ENCODE peak calls at places on chromosome 9, in six cellular contexts. N is HCT116, O is mesothelial cell of epicardium, C is A549, X is GF-D8, H is frontal cortex. E is an unnamed sample.

GRCh38 chr9:125574136-125574877 is 132.7 kb downstream of the MAPKAP1 start:
- DNase-seq in C (no peak), X (no peak), O (no peak), H (no peak), N (no peak), E (no peak)

GRCh38 chr9:131774636-131775035 is 34.8 kb upstream of the RAPGEF1 start:
- DNase-seq in X (no peak), O (no peak), H (no peak), N (no peak), C (no peak), E (no peak)

GRCh38 chr9:110947645-110948044 is 90.6 kb downstream of the LPAR1 start:
- DNase-seq in X (no peak), O (no peak), H (no peak), N (no peak), C (no peak), E (no peak)

GRCh38 chr9:98502311-98502975 is 206.3 kb downstream of the GABBR2 start:
- DNase-seq in X (no peak), C (no peak), O (no peak), H (no peak), N (no peak), E (no peak)

GRCh38 chr9:106588601-106589000 is 274.4 kb upstream of the ZNF462 start:
- DNase-seq in O (no peak), X (no peak), H (no peak), C (no peak), N (peak), E (peak)

GRCh38 chr9:130327781-130328348 is 62.3 kb downstream of the HMCN2 start:
- DNase-seq in X (no peak), C (no peak), N (no peak), O (no peak), H (no peak), E (no peak)

GRCh38 chr9:99433555-99433954 is 211.5 kb downstream of the SEC61B start:
- DNase-seq in X (no peak), C (peak), O (no peak), H (no peak), N (peak), E (peak)

GRCh38 chr9:32424616-32425015 is 40.2 kb downstream of the ACO1 start:
- DNase-seq in X (no peak), O (no peak), N (no peak), C (no peak), H (no peak), E (no peak)

GRCh38 chr9:126411948-126412284 is 85.3 kb downstream of the MVB12B start:
- DNase-seq in O (no peak), C (no peak), N (no peak), H (no peak), X (no peak), E (no peak)

GRCh38 chr9:134637241-134637640 is 4.4 kb upstream of the COL5A1 start:
- DNase-seq in H (no peak), C (no peak), X (no peak), N (no peak), O (no peak), E (no peak)

GRCh38 chr9:15982182-15982581 is 429.3 kb downstream of the CCDC171 start:
- DNase-seq in N (no peak), C (no peak), H (no peak), X (no peak), O (no peak), E (no peak)

GRCh38 chr9:134458111-134458845 is 132.0 kb downstream of the RXRA start:
- DNase-seq in C (no peak), X (no peak), N (no peak), O (no peak), H (no peak), E (no peak)

GRCh38 chr9:128903871-128904371 is 16.9 kb upstream of the PHYHD1 start:
- DNase-seq in X (no peak), N (no peak), C (no peak), H (no peak), O (no peak), E (no peak)

GRCh38 chr9:87080512-87081225 is 133.4 kb upstream of the GAS1 start:
- DNase-seq in O (no peak), N (no peak), C (peak), H (no peak), X (no peak), E (no peak)

GRCh38 chr9:95313010-95313498 is 4.5 kb downstream of the FANCC start:
- DNase-seq in O (peak), X (peak), H (peak), N (peak), C (peak), E (peak)

GRCh38 chr9:6024035-6024554 is 8.7 kb upstream of the RANBP6 start:
- DNase-seq in X (no peak), N (peak), O (no peak), C (peak), H (no peak), E (no peak)

GRCh38 chr9:79312686-79313421 is 258.9 kb upstream of the TLE4 start:
- DNase-seq in C (no peak), H (no peak), N (no peak), O (no peak), X (no peak), E (no peak)

GRCh38 chr9:98995059-98995665 is 51.5 kb downstream of the COL15A1 start:
- DNase-seq in X (no peak), N (no peak), O (no peak), C (no peak), H (no peak), E (no peak)

GRCh38 chr9:124629600-124629999 is 122.4 kb upstream of the NR5A1 start:
- DNase-seq in H (no peak), O (no peak), C (no peak), N (no peak), X (no peak), E (no peak)

GRCh38 chr9:99012957-99013512 is 69.3 kb downstream of the COL15A1 start:
- DNase-seq in N (no peak), O (no peak), C (no peak), H (no peak), X (no peak), E (peak)

GRCh38 chr9:81841326-81841725 is 86.9 kb upstream of the SPATA31D4 start:
- DNase-seq in C (no peak), N (no peak), X (no peak), O (no peak), H (no peak), E (no peak)

GRCh38 chr9:86649913-86650312 is 295.7 kb upstream of the TUT7 start:
- DNase-seq in H (no peak), X (no peak), N (no peak), O (no peak), C (no peak), E (no peak)

GRCh38 chr9:2816476-2817141 is 27.3 kb downstream of the PUM3 start:
- DNase-seq in C (no peak), O (no peak), H (no peak), N (no peak), X (no peak), E (no peak)

GRCh38 chr9:35734096-35734495 is 1.6 kb downstream of the CREB3 start:
- DNase-seq in H (no peak), X (no peak), C (no peak), O (no peak), N (no peak), E (no peak)

GRCh38 chr9:131167146-131167692 is 41.8 kb downstream of the NUP214 start:
- DNase-seq in X (no peak), O (no peak), H (no peak), N (no peak), C (no peak), E (no peak)

GRCh38 chr9:22469928-22470544 is 23.4 kb downstream of the DMRTA1 start:
- DNase-seq in O (peak), C (peak), N (peak), H (no peak), X (peak), E (peak)

GRCh38 chr9:35353731-35354365 is 136.1 kb upstream of the RUSC2 start:
- DNase-seq in O (no peak), N (no peak), X (no peak), H (no peak), C (no peak), E (no peak)

GRCh38 chr9:87732344-87732743 is 6.4 kb downstream of the CTSL start:
- DNase-seq in O (no peak), H (no peak), N (no peak), C (no peak), X (no peak), E (no peak)

GRCh38 chr9:21252727-21253547 is 13.1 kb upstream of the IFNA14 start:
- DNase-seq in H (peak), N (peak), C (peak), O (no peak), X (peak), E (peak)

GRCh38 chr9:12775373-12775962 is 648 bp downstream of the LURAP1L start:
- DNase-seq in N (no peak), X (no peak), H (no peak), O (peak), C (no peak), E (no peak)

GRCh38 chr9:133477992-133478850 is 678 bp downstream of the SLC2A6 start:
- DNase-seq in O (no peak), N (no peak), X (no peak), H (no peak), C (no peak), E (no peak)

GRCh38 chr9:3367185-3367584 is 158.6 kb downstream of the RFX3 start:
- DNase-seq in N (no peak), X (no peak), O (no peak), H (no peak), C (no peak), E (peak)

GRCh38 chr9:38432922-38433510 is 8.8 kb upstream of the IGFBPL1 start:
- DNase-seq in N (peak), O (no peak), X (no peak), H (no peak), C (peak), E (peak)

GRCh38 chr9:92763721-92764380 is 782 bp downstream of the BICD2 start:
- DNase-seq in N (no peak), O (peak), X (no peak), H (no peak), C (no peak), E (no peak)

GRCh38 chr9:79020266-79020665 is 551.5 kb upstream of the TLE4 start:
- DNase-seq in N (no peak), X (no peak), O (no peak), H (no peak), C (no peak), E (no peak)

GRCh38 chr9:121634800-121635261 is 16.6 kb upstream of the DAB2IP start:
- DNase-seq in O (no peak), H (peak), X (no peak), N (no peak), C (peak), E (no peak)

GRCh38 chr9:136882109-136882946 is 4.0 kb upstream of the TRAF2 start:
- DNase-seq in C (peak), O (no peak), H (no peak), X (no peak), N (peak), E (peak)

GRCh38 chr9:130451509-130452388 is 7.0 kb downstream of the ASS1 start:
- DNase-seq in N (no peak), C (peak), O (peak), X (no peak), H (peak), E (peak)

GRCh38 chr9:136840877-136841645 is 1.2 kb upstream of the AJM1 start:
- DNase-seq in H (peak), X (no peak), C (no peak), O (no peak), N (no peak), E (peak)

E was measured in COLO829.